ENCODE peak calls at places on chromosomes 13 and 19, in eight cellular contexts. T, N, F, O, J, X, U and A are unnamed samples.
A peak's percentile ranks its signal among the peaks of the same experiment; 100 is the strongest.

GRCh38 chr13:102606537-102607309 is 9.9 kb downstream of the TPP2 start:
- DNase-seq in N (no peak), X (no peak), J (no peak), O (no peak), F (no peak), U (no peak), T (no peak), A (no peak)

GRCh38 chr19:1483979-1484428 is 5.0 kb upstream of the C19orf25 start:
- DNase-seq in F (no peak), U (no peak), T (no peak), X (no peak), O (no peak), J (no peak), N (no peak), A (no peak)

GRCh38 chr13:57665471-57665870 is 33.9 kb downstream of the PCDH17 start:
- DNase-seq in U (no peak), J (no peak), T (no peak), F (no peak), O (no peak), X (no peak), N (no peak), A (no peak)

GRCh38 chr19:34713262-34713637 is 20.8 kb upstream of the ZNF181 start:
- DNase-seq in T (no peak), N (peak; percentile 42), O (no peak), F (no peak), X (no peak), J (no peak), U (no peak), A (no peak)

GRCh38 chr19:33804021-33804799 is 7.5 kb downstream of the KCTD15 start:
- DNase-seq in J (no peak), O (no peak), N (no peak), U (peak; percentile 78), F (no peak), X (peak; percentile 31), T (no peak), A (no peak)

GRCh38 chr19:49297403-49297802 is 27.6 kb downstream of the SLC6A16 start:
- DNase-seq in X (no peak), O (no peak), U (no peak), F (no peak), J (peak; percentile 14), T (no peak), N (no peak), A (no peak)

GRCh38 chr19:50414850-50415660 is 3.7 kb upstream of the SPIB start:
- DNase-seq in X (peak; percentile 63), N (peak; percentile 78), J (no peak), U (peak; percentile 77), T (peak; percentile 90), O (peak; percentile 64), F (no peak), A (peak; percentile 94)

GRCh38 chr19:35211545-35212230 is 16.9 kb downstream of the FAM187B start:
- DNase-seq in F (no peak), T (no peak), O (no peak), X (peak; percentile 47), U (peak; percentile 54), N (no peak), J (no peak), A (no peak)

GRCh38 chr19:32189956-32190706 is 155.3 kb upstream of the ZNF507 start:
- DNase-seq in X (no peak), U (no peak), O (no peak), F (no peak), T (no peak), N (no peak), J (no peak), A (no peak)

GRCh38 chr13:61148691-61149332 is 266.8 kb downstream of the PCDH20 start:
- DNase-seq in X (no peak), J (no peak), U (no peak), F (no peak), O (no peak), N (no peak), T (no peak), A (no peak)

GRCh38 chr19:18155095-18156087 is 2.4 kb downstream of the PIK3R2 start:
- DNase-seq in N (no peak), F (no peak), X (no peak), T (no peak), O (no peak), J (no peak), U (no peak), A (no peak)

GRCh38 chr13:31264146-31264545 is 64.4 kb downstream of the B3GLCT start:
- DNase-seq in J (no peak), O (no peak), X (no peak), N (no peak), U (no peak), F (no peak), T (no peak), A (no peak)

GRCh38 chr13:32037471-32037870 is 5.9 kb downstream of the FRY start:
- DNase-seq in F (no peak), J (no peak), X (no peak), N (no peak), O (no peak), U (no peak), T (no peak), A (no peak)

GRCh38 chr19:41811036-41811435 is 14.6 kb downstream of the CEACAM3 start:
- DNase-seq in X (no peak), N (no peak), F (no peak), J (no peak), T (no peak), U (no peak), O (no peak), A (no peak)

GRCh38 chr13:42466123-42466522 is 107.8 kb upstream of the TNFSF11 start:
- DNase-seq in O (no peak), U (no peak), N (no peak), T (no peak), F (no peak), X (no peak), J (no peak), A (no peak)

GRCh38 chr13:35882722-35883497 is 248.3 kb downstream of the DCLK1 start:
- DNase-seq in N (peak; percentile 42), F (no peak), O (no peak), T (no peak), X (no peak), J (no peak), U (no peak), A (no peak)

GRCh38 chr13:98954313-98954712 is 23.6 kb downstream of the DOCK9 start:
- DNase-seq in N (no peak), J (no peak), U (no peak), T (no peak), F (no peak), X (no peak), O (no peak), A (no peak)